ENCODE peak calls at places on chromosomes 11 and 22, in eight cellular contexts. One of them, this sample, is unnamed. For H3K9me3, the result is how much of the 10 kb centered on the place peaks cover.

GRCh38 chr11:28777126-28777525 is 668.9 kb downstream of the METTL15 start:
- DNase-seq in sigmoid colon: no peak
- DNase-seq in endothelial cell of umbilical vein: no peak
- DNase-seq in SK-N-SH: no peak
- DNase-seq in prostate gland: no peak
- DNase-seq in HCT116: no peak
- DNase-seq in H1: no peak
- DNase-seq in Panc1: no peak
- DNase-seq in this sample: no peak

GRCh38 chr22:24578355-24579241 is 14.3 kb downstream of the LRRC75B start:
- DNase-seq in sigmoid colon: no peak
- DNase-seq in endothelial cell of umbilical vein: no peak
- DNase-seq in SK-N-SH: no peak
- DNase-seq in prostate gland: no peak
- DNase-seq in HCT116: no peak
- DNase-seq in H1: no peak
- DNase-seq in Panc1: no peak
- DNase-seq in this sample: no peak

GRCh38 chr11:69014084-69014935 is 1.3 kb upstream of the MRGPRF start:
- DNase-seq in sigmoid colon: peak
- DNase-seq in endothelial cell of umbilical vein: no peak
- DNase-seq in SK-N-SH: peak
- DNase-seq in prostate gland: no peak
- DNase-seq in HCT116: no peak
- DNase-seq in H1: no peak
- DNase-seq in Panc1: no peak
- DNase-seq in this sample: no peak

GRCh38 chr11:76685237-76685636 is 14.7 kb upstream of the LRRC32 start:
- DNase-seq in sigmoid colon: no peak
- DNase-seq in endothelial cell of umbilical vein: no peak
- DNase-seq in SK-N-SH: no peak
- DNase-seq in prostate gland: no peak
- DNase-seq in HCT116: no peak
- DNase-seq in H1: no peak
- DNase-seq in Panc1: no peak
- DNase-seq in this sample: no peak

GRCh38 chr11:17462940-17463339 is 13.7 kb downstream of the ABCC8 start:
- DNase-seq in sigmoid colon: no peak
- DNase-seq in endothelial cell of umbilical vein: no peak
- DNase-seq in SK-N-SH: no peak
- DNase-seq in prostate gland: no peak
- DNase-seq in HCT116: no peak
- DNase-seq in H1: no peak
- DNase-seq in Panc1: no peak
- DNase-seq in this sample: no peak

GRCh38 chr22:41243361-41243760 is 2.6 kb upstream of the CHADL start:
- DNase-seq in sigmoid colon: no peak
- DNase-seq in endothelial cell of umbilical vein: no peak
- DNase-seq in SK-N-SH: no peak
- DNase-seq in prostate gland: no peak
- DNase-seq in HCT116: no peak
- DNase-seq in H1: no peak
- DNase-seq in Panc1: no peak
- DNase-seq in this sample: no peak

GRCh38 chr11:10538924-10539323 is 2.1 kb downstream of the RNF141 start:
- DNase-seq in sigmoid colon: no peak
- DNase-seq in endothelial cell of umbilical vein: no peak
- DNase-seq in SK-N-SH: no peak
- DNase-seq in prostate gland: no peak
- DNase-seq in HCT116: no peak
- DNase-seq in H1: no peak
- DNase-seq in Panc1: no peak
- DNase-seq in this sample: no peak

GRCh38 chr11:37988031-37988430 is 1390.0 kb upstream of the RAG2 start:
- DNase-seq in sigmoid colon: no peak
- DNase-seq in endothelial cell of umbilical vein: peak
- DNase-seq in SK-N-SH: peak
- DNase-seq in prostate gland: no peak
- DNase-seq in HCT116: no peak
- DNase-seq in H1: no peak
- DNase-seq in Panc1: no peak
- DNase-seq in this sample: no peak

GRCh38 chr11:105100206-105100605 is 39.4 kb downstream of the CARD18 start:
- DNase-seq in sigmoid colon: no peak
- DNase-seq in endothelial cell of umbilical vein: peak
- DNase-seq in SK-N-SH: no peak
- DNase-seq in prostate gland: no peak
- DNase-seq in HCT116: no peak
- DNase-seq in H1: no peak
- DNase-seq in Panc1: no peak
- DNase-seq in this sample: no peak

GRCh38 chr11:20617346-20617745 is 17.9 kb downstream of the SLC6A5 start:
- DNase-seq in sigmoid colon: no peak
- DNase-seq in endothelial cell of umbilical vein: no peak
- DNase-seq in SK-N-SH: peak
- DNase-seq in prostate gland: no peak
- DNase-seq in HCT116: no peak
- DNase-seq in H1: no peak
- DNase-seq in Panc1: no peak
- DNase-seq in this sample: no peak

GRCh38 chr11:125948278-125949051 is 2.6 kb downstream of the VSIG10L2 start:
- DNase-seq in sigmoid colon: no peak
- DNase-seq in endothelial cell of umbilical vein: no peak
- DNase-seq in SK-N-SH: no peak
- DNase-seq in prostate gland: no peak
- DNase-seq in HCT116: no peak
- DNase-seq in H1: no peak
- DNase-seq in Panc1: no peak
- DNase-seq in this sample: no peak

GRCh38 chr11:76885390-76886097 is 24.8 kb downstream of the ACER3 start:
- DNase-seq in sigmoid colon: no peak
- DNase-seq in endothelial cell of umbilical vein: peak
- DNase-seq in SK-N-SH: no peak
- DNase-seq in prostate gland: no peak
- DNase-seq in HCT116: no peak
- DNase-seq in H1: no peak
- DNase-seq in Panc1: no peak
- DNase-seq in this sample: no peak

GRCh38 chr11:134843020-134843419 is 431.0 kb upstream of the B3GAT1 start:
- DNase-seq in sigmoid colon: no peak
- DNase-seq in endothelial cell of umbilical vein: no peak
- DNase-seq in SK-N-SH: no peak
- DNase-seq in prostate gland: no peak
- DNase-seq in HCT116: no peak
- DNase-seq in H1: no peak
- DNase-seq in Panc1: no peak
- DNase-seq in this sample: no peak

GRCh38 chr11:95138448-95138847 is 48.8 kb downstream of the ENDOD1 start:
- DNase-seq in sigmoid colon: no peak
- DNase-seq in endothelial cell of umbilical vein: peak
- DNase-seq in SK-N-SH: no peak
- DNase-seq in prostate gland: no peak
- DNase-seq in HCT116: no peak
- DNase-seq in H1: no peak
- DNase-seq in Panc1: no peak
- DNase-seq in this sample: no peak

GRCh38 chr11:29962243-29962642 is 54.6 kb downstream of the KCNA4 start:
- DNase-seq in sigmoid colon: no peak
- DNase-seq in endothelial cell of umbilical vein: no peak
- DNase-seq in SK-N-SH: no peak
- DNase-seq in prostate gland: no peak
- DNase-seq in HCT116: peak
- DNase-seq in H1: peak
- DNase-seq in Panc1: no peak
- DNase-seq in this sample: no peak

GRCh38 chr22:46069518-46070214 is 80.7 kb upstream of the PPARA start:
- DNase-seq in sigmoid colon: peak
- DNase-seq in endothelial cell of umbilical vein: peak
- DNase-seq in SK-N-SH: peak
- DNase-seq in prostate gland: peak
- DNase-seq in HCT116: peak
- DNase-seq in H1: no peak
- DNase-seq in Panc1: peak
- DNase-seq in this sample: peak

GRCh38 chr11:80816966-80817365 is 1376.1 kb upstream of the TENM4 start:
- DNase-seq in sigmoid colon: no peak
- DNase-seq in endothelial cell of umbilical vein: peak
- DNase-seq in SK-N-SH: no peak
- DNase-seq in prostate gland: no peak
- DNase-seq in HCT116: no peak
- DNase-seq in H1: no peak
- DNase-seq in Panc1: no peak
- DNase-seq in this sample: no peak

GRCh38 chr11:36427876-36428275 is 82.2 kb downstream of the TRAF6 start:
- DNase-seq in sigmoid colon: no peak
- DNase-seq in endothelial cell of umbilical vein: no peak
- DNase-seq in SK-N-SH: no peak
- DNase-seq in prostate gland: no peak
- DNase-seq in HCT116: no peak
- DNase-seq in H1: no peak
- DNase-seq in Panc1: no peak
- DNase-seq in this sample: no peak

GRCh38 chr11:33774356-33775063 is at the start of gene FBXO3:
- DNase-seq in sigmoid colon: peak
- DNase-seq in endothelial cell of umbilical vein: peak
- DNase-seq in SK-N-SH: peak
- DNase-seq in prostate gland: peak
- DNase-seq in HCT116: peak
- DNase-seq in H1: peak
- DNase-seq in Panc1: no peak
- DNase-seq in this sample: peak

GRCh38 chr11:120424970-120425332 is 86.6 kb upstream of the GRIK4 start:
- DNase-seq in sigmoid colon: no peak
- DNase-seq in endothelial cell of umbilical vein: no peak
- DNase-seq in SK-N-SH: no peak
- DNase-seq in prostate gland: no peak
- DNase-seq in HCT116: no peak
- DNase-seq in H1: no peak
- DNase-seq in Panc1: no peak
- DNase-seq in this sample: no peak

GRCh38 chr11:36296925-36297604 is 977 bp downstream of the PRR5L start:
- DNase-seq in sigmoid colon: no peak
- DNase-seq in endothelial cell of umbilical vein: no peak
- DNase-seq in SK-N-SH: no peak
- DNase-seq in prostate gland: no peak
- DNase-seq in HCT116: no peak
- DNase-seq in H1: no peak
- DNase-seq in Panc1: no peak
- DNase-seq in this sample: no peak

GRCh38 chr22:29478326-29479276 is 1.4 kb upstream of the NEFH start:
- DNase-seq in sigmoid colon: no peak
- DNase-seq in endothelial cell of umbilical vein: peak
- DNase-seq in SK-N-SH: peak
- DNase-seq in prostate gland: no peak
- DNase-seq in HCT116: no peak
- DNase-seq in H1: no peak
- DNase-seq in Panc1: no peak
- DNase-seq in this sample: no peak

GRCh38 chr11:125071831-125072209 is 8.7 kb downstream of the SLC37A2 start:
- DNase-seq in sigmoid colon: no peak
- DNase-seq in endothelial cell of umbilical vein: no peak
- DNase-seq in SK-N-SH: peak
- DNase-seq in prostate gland: no peak
- DNase-seq in HCT116: no peak
- DNase-seq in H1: no peak
- DNase-seq in Panc1: no peak
- DNase-seq in this sample: no peak

GRCh38 chr11:116276051-116277044 is 496.4 kb downstream of the BUD13 start:
- DNase-seq in sigmoid colon: peak
- DNase-seq in endothelial cell of umbilical vein: peak
- DNase-seq in SK-N-SH: peak
- DNase-seq in prostate gland: peak
- DNase-seq in HCT116: peak
- DNase-seq in H1: peak
- DNase-seq in Panc1: peak
- DNase-seq in this sample: peak

GRCh38 chr11:44766112-44766971 is 39.6 kb downstream of the TSPAN18 start:
- DNase-seq in sigmoid colon: no peak
- DNase-seq in endothelial cell of umbilical vein: peak
- DNase-seq in SK-N-SH: peak
- DNase-seq in prostate gland: no peak
- DNase-seq in HCT116: no peak
- DNase-seq in H1: no peak
- DNase-seq in Panc1: no peak
- DNase-seq in this sample: no peak

GRCh38 chr11:120339394-120339890 is 3.2 kb downstream of the ARHGEF12 start:
- DNase-seq in sigmoid colon: no peak
- DNase-seq in endothelial cell of umbilical vein: peak
- DNase-seq in SK-N-SH: peak
- DNase-seq in prostate gland: peak
- DNase-seq in HCT116: no peak
- DNase-seq in H1: no peak
- DNase-seq in Panc1: no peak
- DNase-seq in this sample: no peak

GRCh38 chr11:16905375-16905774 is 108.8 kb downstream of the PLEKHA7 start:
- DNase-seq in sigmoid colon: no peak
- DNase-seq in endothelial cell of umbilical vein: no peak
- DNase-seq in SK-N-SH: no peak
- DNase-seq in prostate gland: no peak
- DNase-seq in HCT116: no peak
- DNase-seq in H1: no peak
- DNase-seq in Panc1: no peak
- DNase-seq in this sample: no peak

GRCh38 chr11:78139422-78140391 is at the start of gene ALG8:
- DNase-seq in sigmoid colon: peak
- DNase-seq in endothelial cell of umbilical vein: peak
- DNase-seq in SK-N-SH: peak
- DNase-seq in prostate gland: peak
- DNase-seq in HCT116: peak
- DNase-seq in H1: peak
- DNase-seq in Panc1: peak
- DNase-seq in this sample: peak
- TF ChIP-seq POLR2AphosphoS5 in sigmoid colon: peak
- TF ChIP-seq POLR2AphosphoS5 in endothelial cell of umbilical vein: peak
- TF ChIP-seq POLR2AphosphoS5 in SK-N-SH: peak
- TF ChIP-seq POLR2AphosphoS5 in prostate gland: peak
- TF ChIP-seq POLR2AphosphoS5 in HCT116: peak
- TF ChIP-seq POLR2AphosphoS5 in H1: peak
- TF ChIP-seq POLR2AphosphoS5 in Panc1: peak
- TF ChIP-seq POLR2AphosphoS5 in this sample: peak

GRCh38 chr11:117443269-117444186 is 115.9 kb downstream of the CEP164 start:
- DNase-seq in sigmoid colon: peak
- DNase-seq in endothelial cell of umbilical vein: no peak
- DNase-seq in SK-N-SH: peak
- DNase-seq in prostate gland: peak
- DNase-seq in HCT116: no peak
- DNase-seq in H1: peak
- DNase-seq in Panc1: no peak
- DNase-seq in this sample: no peak
- H3K9me3 ChIP-seq in sigmoid colon: under half
- H3K9me3 ChIP-seq in endothelial cell of umbilical vein: under half
- H3K9me3 ChIP-seq in SK-N-SH: under half
- H3K9me3 ChIP-seq in prostate gland: under half
- H3K9me3 ChIP-seq in HCT116: under half
- H3K9me3 ChIP-seq in H1: under half
- H3K9me3 ChIP-seq in Panc1: under half
- H3K9me3 ChIP-seq in this sample: under half

GRCh38 chr11:57597461-57597892 is at the start of gene SERPING1:
- DNase-seq in sigmoid colon: peak
- DNase-seq in endothelial cell of umbilical vein: no peak
- DNase-seq in SK-N-SH: no peak
- DNase-seq in prostate gland: peak
- DNase-seq in HCT116: no peak
- DNase-seq in H1: no peak
- DNase-seq in Panc1: no peak
- DNase-seq in this sample: peak
- TF ChIP-seq POLR2AphosphoS5 in sigmoid colon: peak
- TF ChIP-seq POLR2AphosphoS5 in endothelial cell of umbilical vein: no peak
- TF ChIP-seq POLR2AphosphoS5 in SK-N-SH: no peak
- TF ChIP-seq POLR2AphosphoS5 in prostate gland: no peak
- TF ChIP-seq POLR2AphosphoS5 in HCT116: no peak
- TF ChIP-seq POLR2AphosphoS5 in H1: peak
- TF ChIP-seq POLR2AphosphoS5 in Panc1: no peak
- TF ChIP-seq POLR2AphosphoS5 in this sample: peak

GRCh38 chr11:50379484-50379883 is 346.8 kb downstream of the OR4C45 start:
- DNase-seq in sigmoid colon: no peak
- DNase-seq in endothelial cell of umbilical vein: no peak
- DNase-seq in SK-N-SH: no peak
- DNase-seq in prostate gland: no peak
- DNase-seq in HCT116: no peak
- DNase-seq in H1: no peak
- DNase-seq in Panc1: no peak
- DNase-seq in this sample: no peak
- H3K9me3 ChIP-seq in sigmoid colon: under half
- H3K9me3 ChIP-seq in endothelial cell of umbilical vein: under half
- H3K9me3 ChIP-seq in SK-N-SH: under half
- H3K9me3 ChIP-seq in prostate gland: under half
- H3K9me3 ChIP-seq in HCT116: under half
- H3K9me3 ChIP-seq in H1: half or more
- H3K9me3 ChIP-seq in Panc1: under half
- H3K9me3 ChIP-seq in this sample: under half

This sample was measured in breast epithelium.